ENCODE peak calls at places on chromosomes 12 and 14, in eight cellular contexts. D is GM23338, S is bronchial epithelial cell, Q is WERI-Rb-1, A is natural killer cell, H is AG09319, R is H9, M is choroid plexus epithelial cell. J is an unnamed sample.

GRCh38 chr12:70068743-70069142 is 174.5 kb upstream of the CNOT2 start:
- DNase-seq in M (no peak), A (no peak), Q (no peak), H (no peak), D (no peak), R (no peak), S (no peak), J (no peak)

GRCh38 chr12:50257226-50258166 is 25.8 kb downstream of the LIMA1 start:
- DNase-seq in D (no peak), A (no peak), H (no peak), S (peak; percentile 80), M (peak; percentile 70), Q (no peak), R (no peak), J (no peak)

GRCh38 chr12:90510948-90511347 is 444.0 kb downstream of the CCER1 start:
- DNase-seq in A (no peak), Q (no peak), H (no peak), S (peak; percentile 77), R (no peak), M (peak; percentile 56), D (no peak), J (no peak)

GRCh38 chr12:30696943-30697342 is 1.3 kb upstream of the IPO8 start:
- DNase-seq in R (no peak), M (no peak), S (no peak), A (no peak), H (no peak), D (no peak), Q (no peak), J (no peak)

GRCh38 chr14:55942101-55942645 is 176.0 kb upstream of the PELI2 start:
- DNase-seq in A (no peak), M (no peak), Q (no peak), S (no peak), D (no peak), R (no peak), H (no peak), J (no peak)

GRCh38 chr14:94051115-94051514 is 25.0 kb downstream of the OTUB2 start:
- DNase-seq in H (no peak), Q (peak; percentile 54), D (peak; percentile 56), R (peak; percentile 44), S (peak; percentile 31), A (peak; percentile 12), M (peak; percentile 68), J (no peak)

GRCh38 chr14:85415015-85415712 is 114.8 kb upstream of the FLRT2 start:
- DNase-seq in S (peak; percentile 100), H (peak; percentile 61), A (no peak), Q (no peak), D (peak; percentile 61), M (peak; percentile 99), R (peak; percentile 58), J (no peak)

GRCh38 chr14:48193893-48194292 is 518.5 kb upstream of the MDGA2 start:
- DNase-seq in R (no peak), M (no peak), A (no peak), D (peak; percentile 34), S (no peak), Q (no peak), H (no peak), J (no peak)

GRCh38 chr12:26246483-26247164 is 51.3 kb downstream of the SSPN start:
- DNase-seq in Q (no peak), S (peak; percentile 91), A (no peak), M (no peak), H (no peak), D (no peak), R (no peak), J (no peak)

GRCh38 chr12:2832550-2833127 is 2.2 kb downstream of the NRIP2 start:
- DNase-seq in D (no peak), R (no peak), A (no peak), H (no peak), Q (no peak), M (no peak), S (no peak), J (no peak)

GRCh38 chr12:94100990-94101901 is 47.1 kb upstream of the PLXNC1 start:
- DNase-seq in A (peak; percentile 75), H (peak; percentile 36), D (peak; percentile 87), Q (peak; percentile 83), R (peak; percentile 90), M (peak; percentile 74), S (peak; percentile 21), J (peak; percentile 77)

GRCh38 chr12:5172886-5173285 is 129.2 kb downstream of the KCNA5 start:
- DNase-seq in S (no peak), M (no peak), D (no peak), H (no peak), Q (no peak), A (no peak), R (no peak), J (no peak)

GRCh38 chr12:38771871-38772270 is 133.5 kb downstream of the CPNE8 start:
- DNase-seq in S (no peak), Q (no peak), R (no peak), H (no peak), D (no peak), M (peak; percentile 5), A (no peak), J (no peak)

GRCh38 chr14:88437659-88438058 is 52.2 kb downstream of the SPATA7 start:
- DNase-seq in H (no peak), A (no peak), M (peak; percentile 27), R (no peak), D (no peak), Q (peak; percentile 16), S (peak; percentile 8), J (no peak)
- TF ChIP-seq CTCF in H (no peak), A (no peak), M (peak; percentile 68), R (no peak), D (peak; percentile 54), Q (no peak), S (peak; percentile 5), J (no peak)

GRCh38 chr12:125983094-125983783 is 918.0 kb downstream of the AACS start:
- DNase-seq in S (peak; percentile 44), M (peak; percentile 1), A (no peak), R (peak; percentile 98), D (peak; percentile 72), H (no peak), Q (peak; percentile 62), J (no peak)

GRCh38 chr12:125981610-125982253 is 916.5 kb downstream of the AACS start:
- DNase-seq in D (no peak), A (no peak), H (no peak), M (no peak), R (no peak), S (no peak), Q (no peak), J (no peak)

GRCh38 chr12:125988545-125988944 is 923.3 kb downstream of the AACS start:
- DNase-seq in S (peak; percentile 17), A (no peak), R (no peak), Q (no peak), D (no peak), H (no peak), M (no peak), J (no peak)

GRCh38 chr12:125989716-125990115 is 924.5 kb downstream of the AACS start:
- DNase-seq in Q (no peak), M (no peak), D (no peak), A (no peak), R (no peak), S (no peak), H (no peak), J (no peak)

DNA sequence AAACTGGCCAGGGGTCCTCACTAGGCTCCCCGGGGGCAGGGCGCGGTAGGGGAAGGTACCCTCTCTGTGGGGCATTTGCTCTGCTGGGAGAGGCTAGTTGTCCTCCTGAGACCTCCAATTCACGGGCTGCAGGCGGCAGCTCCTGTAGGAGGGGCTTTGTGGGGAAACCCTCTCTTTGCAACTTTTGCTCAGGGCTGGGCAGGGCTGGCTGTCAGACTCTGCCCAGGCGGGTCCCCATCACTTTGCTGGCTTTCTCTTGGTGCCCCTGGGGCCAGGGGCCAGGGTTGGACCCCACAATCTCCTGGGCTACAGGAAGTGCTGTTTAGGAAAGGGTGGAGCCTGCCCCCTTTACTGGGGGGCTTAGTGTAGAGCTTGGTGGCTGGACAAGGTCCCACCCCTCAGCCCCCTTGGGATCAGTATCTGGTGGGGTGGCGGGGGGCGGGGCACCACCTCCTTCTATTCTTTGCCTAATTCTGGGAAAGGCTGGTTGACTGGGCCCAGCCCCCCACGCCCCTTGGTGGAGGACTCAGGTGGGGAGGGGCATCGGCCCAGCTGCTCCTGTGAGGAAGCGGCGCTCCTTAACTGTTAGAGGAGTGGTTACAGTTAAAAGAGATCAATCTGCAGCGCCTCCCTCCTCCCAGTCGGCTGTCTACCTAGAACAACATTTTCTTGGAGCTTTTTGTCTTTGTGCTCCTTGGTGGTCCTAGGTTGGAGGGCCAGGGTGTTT is 918.7 kb downstream of the AACS start:
- DNase-seq in M (no peak), A (no peak), Q (peak; percentile 17), D (peak; percentile 46), R (peak; percentile 94), S (no peak), H (no peak), J (no peak)
- TF ChIP-seq CTCF in M (no peak), A (no peak), Q (no peak), D (no peak), R (no peak), S (no peak), H (no peak), J (no peak)

DNA sequence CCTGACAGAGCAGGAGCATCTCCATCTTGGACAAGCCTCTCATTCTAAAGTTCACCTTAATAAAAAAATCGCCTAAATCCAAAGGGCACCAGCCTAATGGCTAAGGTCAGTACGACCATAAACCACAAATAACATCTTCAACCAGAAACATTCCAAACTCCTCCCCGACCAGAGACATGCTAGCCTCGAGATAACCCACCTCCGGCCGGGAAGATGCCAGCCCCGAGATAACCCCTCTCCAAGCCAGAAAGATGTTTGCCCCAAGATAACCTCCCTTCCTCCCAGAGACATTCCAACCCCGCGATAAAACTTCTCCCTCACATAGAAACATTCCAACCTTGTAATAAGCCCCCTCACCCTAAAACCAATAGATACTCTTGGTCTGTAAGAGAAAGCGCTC is 86.8 kb upstream of the PKP2 start:
- DNase-seq in D (no peak), S (no peak), Q (no peak), H (no peak), A (no peak), R (no peak), M (no peak), J (no peak)
- TF ChIP-seq CTCF in D (no peak), S (no peak), Q (no peak), H (no peak), A (no peak), R (no peak), M (no peak), J (no peak)

DNA sequence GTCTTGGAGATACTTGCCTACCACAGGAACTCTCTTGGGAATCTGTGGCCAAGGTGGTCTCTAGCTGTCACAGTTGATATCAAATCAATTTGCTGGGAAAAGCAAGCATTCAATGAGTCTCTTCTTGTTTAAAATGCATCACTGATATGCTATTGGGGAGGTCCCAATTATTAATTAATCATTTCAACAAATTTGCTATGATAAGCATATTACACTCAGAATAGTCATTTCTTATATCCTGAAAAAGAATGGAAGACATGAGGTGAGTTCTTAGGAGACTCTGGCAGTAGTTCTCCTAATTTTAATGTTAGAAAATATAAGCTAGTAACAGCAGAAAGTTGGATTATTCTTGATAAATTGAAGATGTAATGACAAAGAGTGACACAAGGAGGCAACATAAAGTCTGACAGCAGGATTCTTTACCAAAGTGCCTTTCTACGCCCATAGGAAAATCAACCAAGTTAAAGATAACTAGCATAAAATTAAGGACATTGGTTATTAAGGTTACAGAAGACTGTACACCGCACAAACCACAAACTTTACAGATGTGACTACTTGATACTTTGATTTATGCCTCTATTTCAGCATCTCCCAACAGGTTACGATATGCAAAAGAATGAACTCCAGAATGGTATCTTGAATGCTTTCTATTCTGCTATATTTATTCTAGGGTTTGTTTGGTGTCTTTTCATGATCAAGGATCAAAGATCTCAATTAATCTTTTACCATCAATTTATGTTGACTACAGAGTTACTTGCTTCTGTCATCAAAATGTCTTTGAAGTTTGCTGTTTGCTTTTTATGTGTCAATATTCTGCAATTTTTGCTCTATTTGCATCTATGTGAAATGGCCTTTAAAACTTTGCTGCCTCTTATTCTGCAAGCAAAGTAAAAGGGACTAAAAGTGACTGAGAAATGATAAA is 349.6 kb upstream of the CLEC14A start:
- DNase-seq in S (no peak), M (peak; percentile 7), Q (no peak), R (no peak), A (no peak), H (no peak), D (peak; percentile 36), J (no peak)
- TF ChIP-seq CTCF in S (no peak), M (no peak), Q (no peak), R (peak; percentile 61), A (no peak), H (no peak), D (peak; percentile 54), J (no peak)